ENCODE peak calls at places on chromosomes 11 and 22, in nine cellular contexts. O is ovary; R is CD8-positive, alpha-beta memory T cell; N is right lobe of liver; H is transverse colon; S is upper lobe of right lung; Y is mammary epithelial cell; E is MM.1S; B is tibial nerve. T is an unnamed sample. For H3K4me1, the result is how much of the 10 kb centered on the place peaks cover.

GRCh38 chr22:29369460-29369859 is 18.9 kb downstream of the AP1B1 start:
- DNase-seq in O (peak), R (no peak), N (peak), H (peak), S (peak), Y (no peak), E (no peak), B (peak), T (peak)

GRCh38 chr11:134224710-134225662 is 515 bp downstream of the VPS26B start:
- DNase-seq in O (peak), R (peak), N (peak), H (peak), S (peak), Y (peak), E (peak), B (peak), T (peak)

GRCh38 chr11:67538306-67538705 is 15.1 kb upstream of the CABP2 start:
- DNase-seq in O (no peak), R (no peak), N (no peak), H (no peak), S (no peak), Y (no peak), E (no peak), B (no peak), T (no peak)

GRCh38 chr11:69192282-69192681 is 36.5 kb downstream of the SMIM38 start:
- DNase-seq in O (no peak), R (no peak), N (no peak), H (no peak), S (no peak), Y (no peak), E (no peak), B (no peak), T (no peak)

GRCh38 chr22:31155425-31155824 is 4.6 kb upstream of the RNF185 start:
- DNase-seq in O (no peak), R (no peak), N (no peak), H (no peak), S (no peak), Y (no peak), E (no peak), B (no peak), T (no peak)

GRCh38 chr11:2096919-2097301 is 42.3 kb downstream of the IGF2 start:
- DNase-seq in O (no peak), R (no peak), N (no peak), H (no peak), S (peak), Y (no peak), E (no peak), B (peak), T (no peak)

GRCh38 chr11:4683020-4683419 is 14.6 kb downstream of the OR51E2 start:
- DNase-seq in O (no peak), R (no peak), N (no peak), H (no peak), S (no peak), Y (peak), E (no peak), B (no peak), T (no peak)

GRCh38 chr11:108973402-108974119 is 308.7 kb downstream of the DDX10 start:
- DNase-seq in O (no peak), R (no peak), N (no peak), H (no peak), S (no peak), Y (peak), E (no peak), B (no peak), T (no peak)

GRCh38 chr11:110053848-110054414 is 39.3 kb upstream of the ZC3H12C start:
- DNase-seq in O (no peak), R (no peak), N (no peak), H (no peak), S (no peak), Y (no peak), E (no peak), B (no peak), T (no peak)

GRCh38 chr11:120095516-120095915 is 42.4 kb downstream of the TRIM29 start:
- DNase-seq in O (no peak), R (no peak), N (no peak), H (no peak), S (no peak), Y (no peak), E (no peak), B (no peak), T (no peak)

GRCh38 chr11:6733326-6734030 is 38.3 kb downstream of the OR2AG2 start:
- DNase-seq in O (no peak), R (no peak), N (no peak), H (no peak), S (no peak), Y (no peak), E (no peak), B (no peak), T (no peak)

GRCh38 chr11:133955091-133955846 is 1.5 kb downstream of the IGSF9B start:
- DNase-seq in O (no peak), R (peak), N (no peak), H (peak), S (no peak), Y (no peak), E (no peak), B (no peak), T (peak)

GRCh38 chr11:85737738-85738137 is 51.7 kb upstream of the CCDC89 start:
- DNase-seq in O (no peak), R (peak), N (no peak), H (peak), S (no peak), Y (no peak), E (no peak), B (no peak), T (no peak)

GRCh38 chr22:32020117-32020516 is 22.9 kb upstream of the SLC5A1 start:
- DNase-seq in O (no peak), R (no peak), N (no peak), H (no peak), S (no peak), Y (peak), E (peak), B (no peak), T (no peak)

GRCh38 chr22:37643225-37643847 is 3.9 kb downstream of the SH3BP1 start:
- DNase-seq in O (peak), R (peak), N (peak), H (peak), S (peak), Y (peak), E (peak), B (peak), T (peak)

GRCh38 chr11:66912963-66913362 is 45.2 kb downstream of the PC start:
- DNase-seq in O (no peak), R (no peak), N (no peak), H (no peak), S (no peak), Y (no peak), E (no peak), B (no peak), T (no peak)

DNA sequence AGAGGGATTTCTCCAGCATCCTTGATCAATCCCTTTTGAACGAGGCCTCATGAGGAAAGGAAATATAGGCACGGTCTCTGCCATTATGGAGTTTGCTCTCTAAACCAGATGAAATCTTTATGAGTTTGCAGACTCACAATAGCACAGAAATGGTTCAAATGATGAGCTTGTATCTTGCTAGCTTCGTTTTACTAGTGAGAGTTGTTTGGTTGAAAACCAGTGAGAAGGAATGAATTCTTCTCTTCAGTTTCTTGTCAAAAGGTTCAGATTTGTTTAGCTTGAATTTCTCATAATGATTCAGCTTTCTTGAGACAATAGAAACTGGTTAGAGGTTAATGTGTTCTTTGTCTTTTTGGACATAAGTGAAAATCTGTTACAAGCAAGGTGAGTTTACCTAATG is 92.7 kb downstream of the ZBTB16 start:
- DNase-seq in O (no peak), R (no peak), N (no peak), H (no peak), S (no peak), Y (no peak), E (no peak), B (no peak), T (no peak)
- H3K4me1 ChIP-seq in O (under half), R (under half), N (under half), H (half or more), S (half or more), Y (under half), E (under half), B (under half), T (half or more)

GRCh38 chr11:65887026-65887722 is 1.1 kb downstream of the FIBP start:
- DNase-seq in O (peak), R (no peak), N (no peak), H (peak), S (peak), Y (no peak), E (no peak), B (no peak), T (no peak)

GRCh38 chr11:65887723-65888162 is 528 bp downstream of the FIBP start:
- DNase-seq in O (no peak), R (no peak), N (no peak), H (no peak), S (no peak), Y (peak), E (peak), B (no peak), T (no peak)

GRCh38 chr11:65885231-65885630 is 3.0 kb downstream of the FIBP start:
- DNase-seq in O (no peak), R (no peak), N (no peak), H (peak), S (peak), Y (no peak), E (no peak), B (no peak), T (no peak)

GRCh38 chr11:65884716-65885092 is 3.6 kb downstream of the FIBP start:
- DNase-seq in O (peak), R (peak), N (peak), H (peak), S (peak), Y (peak), E (peak), B (peak), T (peak)

DNA sequence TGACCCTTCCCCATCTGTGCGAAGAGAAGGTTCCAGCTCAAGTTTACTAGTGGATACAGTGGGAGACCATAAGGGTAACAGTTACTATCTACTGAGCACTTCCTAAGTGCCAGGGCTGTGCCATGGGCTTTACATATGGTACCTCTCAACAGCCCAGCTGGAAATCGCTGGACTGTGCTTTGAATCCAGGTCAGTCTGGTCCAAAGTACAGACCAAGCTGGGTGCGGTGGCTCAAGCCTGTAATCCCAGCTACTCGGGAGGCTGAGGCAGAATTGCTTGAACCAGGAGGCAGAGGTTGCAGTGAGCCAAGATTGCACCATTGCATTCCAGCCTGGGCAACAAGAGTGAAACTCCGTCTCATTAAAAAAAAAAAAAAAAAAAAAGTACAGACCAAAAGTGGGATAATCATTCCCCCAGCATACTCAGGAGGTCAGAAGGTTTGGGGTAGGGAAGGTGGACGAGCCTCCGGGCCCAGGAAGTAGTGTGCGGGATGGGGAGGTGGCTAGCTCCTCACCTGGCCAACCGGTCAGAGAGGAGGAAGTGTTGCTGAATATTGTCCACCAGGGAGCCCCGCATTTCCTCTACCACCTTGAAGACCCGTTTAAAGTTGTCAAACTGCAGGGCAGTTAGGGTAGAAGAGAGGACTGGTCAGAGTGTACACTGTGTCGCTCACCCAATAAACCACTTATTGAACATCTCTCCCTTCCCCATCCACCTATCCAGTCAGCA is 2.3 kb downstream of the FIBP start:
- DNase-seq in O (no peak), R (no peak), N (no peak), H (peak), S (peak), Y (no peak), E (no peak), B (no peak), T (no peak)
- H3K4me1 ChIP-seq in O (under half), R (under half), N (under half), H (under half), S (under half), Y (under half), E (under half), B (under half), T (under half)

GRCh38 chr22:45585946-45586540 is 83.4 kb downstream of the FBLN1 start:
- DNase-seq in O (no peak), R (no peak), N (no peak), H (no peak), S (no peak), Y (no peak), E (no peak), B (no peak), T (no peak)
- H3K4me1 ChIP-seq in O (under half), R (under half), N (under half), H (under half), S (under half), Y (under half), E (under half), B (under half), T (under half)

GRCh38 chr22:22040908-22041307 is 58.3 kb upstream of the TOP3B start:
- DNase-seq in O (no peak), R (no peak), N (no peak), H (no peak), S (no peak), Y (no peak), E (no peak), B (no peak), T (no peak)

GRCh38 chr22:22042009-22042408 is 59.4 kb upstream of the TOP3B start:
- DNase-seq in O (no peak), R (no peak), N (no peak), H (no peak), S (no peak), Y (no peak), E (peak), B (no peak), T (no peak)

GRCh38 chr22:22038178-22038880 is 55.7 kb upstream of the TOP3B start:
- DNase-seq in O (no peak), R (no peak), N (no peak), H (no peak), S (no peak), Y (no peak), E (no peak), B (no peak), T (no peak)

GRCh38 chr22:22039286-22040074 is 56.9 kb upstream of the TOP3B start:
- DNase-seq in O (no peak), R (no peak), N (no peak), H (no peak), S (no peak), Y (no peak), E (no peak), B (no peak), T (no peak)

DNA sequence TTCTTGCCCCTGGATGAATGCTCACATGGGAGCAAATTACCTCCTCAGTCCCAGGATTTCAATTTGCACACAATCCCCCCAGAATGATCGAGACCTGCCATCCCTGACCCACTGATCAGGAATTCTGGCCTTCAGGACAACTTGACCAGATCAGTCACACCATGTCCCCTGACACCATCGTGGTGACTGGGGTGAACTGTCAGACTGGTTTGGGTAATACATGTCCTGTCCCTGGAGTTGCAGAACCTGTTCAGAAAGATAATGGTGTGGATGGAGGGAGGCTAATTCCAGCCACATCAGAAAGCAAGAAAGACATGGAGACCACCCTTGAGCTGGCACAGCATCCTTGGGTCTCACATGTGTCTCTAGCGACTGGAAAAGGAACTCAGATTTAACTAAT is 57.9 kb upstream of the TOP3B start:
- DNase-seq in O (no peak), R (no peak), N (no peak), H (no peak), S (no peak), Y (no peak), E (no peak), B (no peak), T (no peak)
- H3K4me1 ChIP-seq in O (under half), R (under half), N (under half), H (under half), S (under half), Y (under half), E (under half), B (under half), T (under half)

T was measured in right cardiac atrium.